ENCODE peak calls at places on chromosomes 5 and 9, in ten cellular contexts. D is tibial artery; W is neural crest cell; Q is HepG2; H is lower lobe of right lung; P is skeletal muscle cell; Z is NCI-H526 treated with DMSO at 0.1 percent for 48 hours; L is CD8-positive, alpha-beta T cell; U is H7; R is GM04504. F is an unnamed sample.

GRCh38 chr9:95004452-95005275 is 278.2 kb downstream of the AOPEP start:
- DNase-seq in Q (peak), U (peak), H (peak), W (no peak), L (peak), R (no peak), P (no peak), Z (peak), D (no peak), F (peak)

GRCh38 chr5:124948062-124948753 is 201.8 kb upstream of the ZNF608 start:
- DNase-seq in P (no peak), U (no peak), W (no peak), Q (no peak), H (no peak), Z (no peak), L (no peak), R (no peak), D (no peak), F (no peak)

GRCh38 chr5:144104086-144104485 is 66.4 kb downstream of the YIPF5 start:
- DNase-seq in U (no peak), R (no peak), P (no peak), Q (no peak), L (no peak), D (no peak), W (no peak), H (no peak), Z (no peak), F (no peak)

GRCh38 chr9:108963459-108964143 is 29.4 kb downstream of the ABITRAM start:
- DNase-seq in W (no peak), D (no peak), L (no peak), R (no peak), Z (no peak), H (no peak), Q (no peak), U (no peak), P (no peak), F (no peak)

GRCh38 chr5:163696270-163696887 is 191.0 kb downstream of the MAT2B start:
- DNase-seq in L (no peak), U (peak), D (no peak), W (peak), H (no peak), R (peak), Q (peak), P (peak), Z (peak), F (peak)

GRCh38 chr5:128905225-128906110 is 59.8 kb upstream of the SLC27A6 start:
- DNase-seq in Z (peak), R (peak), D (no peak), H (no peak), Q (peak), P (peak), L (no peak), U (peak), W (peak), F (peak)

GRCh38 chr5:172156541-172156994 is 31.5 kb downstream of the STK10 start:
- DNase-seq in D (no peak), P (no peak), L (no peak), Z (no peak), W (no peak), R (no peak), U (no peak), Q (peak), H (no peak), F (no peak)

GRCh38 chr5:75612211-75612579 is 942 bp downstream of the ANKDD1B start:
- DNase-seq in Z (no peak), U (peak), R (no peak), Q (no peak), H (no peak), P (no peak), W (no peak), D (no peak), L (no peak), F (no peak)

GRCh38 chr9:116149844-116150243 is 3.7 kb upstream of the PAPPA start:
- DNase-seq in H (no peak), Z (peak), L (no peak), Q (no peak), P (no peak), D (no peak), R (no peak), U (peak), W (peak), F (peak)

GRCh38 chr9:7967851-7968250 is 168.3 kb upstream of the DMAC1 start:
- DNase-seq in Q (no peak), R (no peak), H (no peak), Z (no peak), D (no peak), L (no peak), W (no peak), P (no peak), U (no peak), F (no peak)

GRCh38 chr9:4508246-4508906 is 18.1 kb downstream of the SLC1A1 start:
- DNase-seq in H (no peak), R (peak), D (no peak), W (no peak), L (no peak), Z (no peak), Q (no peak), U (no peak), P (no peak), F (no peak)

GRCh38 chr9:3852545-3852944 is 326.7 kb upstream of the RFX3 start:
- DNase-seq in P (no peak), H (no peak), U (no peak), L (no peak), Z (no peak), W (no peak), D (no peak), Q (no peak), R (no peak), F (no peak)

GRCh38 chr5:138918680-138919079 is 43.5 kb upstream of the LRRTM2 start:
- DNase-seq in Z (no peak), Q (no peak), P (no peak), R (no peak), H (no peak), L (no peak), W (no peak), D (no peak), U (no peak), F (peak)

GRCh38 chr9:125847735-125848134 is 100.6 kb downstream of the PBX3 start:
- DNase-seq in R (no peak), H (no peak), Q (no peak), Z (no peak), P (no peak), U (no peak), D (no peak), L (no peak), W (no peak), F (no peak)

GRCh38 chr9:32955655-32956478 is 45.6 kb downstream of the APTX start:
- DNase-seq in H (no peak), Q (no peak), D (no peak), P (no peak), U (peak), R (no peak), W (no peak), L (no peak), Z (no peak), F (no peak)

GRCh38 chr5:23419115-23419514 is 88.3 kb upstream of the PRDM9 start:
- DNase-seq in U (peak), Q (no peak), P (no peak), W (no peak), Z (no peak), L (no peak), H (no peak), D (no peak), R (no peak), F (no peak)

GRCh38 chr5:136781464-136781863 is 416.1 kb upstream of the TRPC7 start:
- DNase-seq in D (no peak), H (no peak), P (peak), R (no peak), Q (no peak), W (no peak), U (no peak), Z (no peak), L (no peak), F (no peak)

GRCh38 chr9:78383130-78383529 is 86.2 kb downstream of the PSAT1 start:
- DNase-seq in Z (no peak), P (no peak), Q (no peak), W (no peak), L (no peak), D (no peak), H (no peak), R (no peak), U (no peak), F (peak)

GRCh38 chr5:124111886-124112285 is 599.9 kb downstream of the CSNK1G3 start:
- DNase-seq in P (peak), W (no peak), U (no peak), R (no peak), D (no peak), L (no peak), H (no peak), Q (no peak), Z (no peak), F (no peak)

GRCh38 chr5:147348046-147348445 is 113.2 kb downstream of the STK32A start:
- DNase-seq in L (no peak), U (no peak), Z (no peak), W (no peak), H (no peak), R (no peak), D (no peak), P (peak), Q (no peak), F (no peak)

GRCh38 chr9:130215341-130216119 is 43.3 kb downstream of the NCS1 start:
- DNase-seq in Q (no peak), D (no peak), P (no peak), L (no peak), H (no peak), R (no peak), U (no peak), Z (no peak), W (no peak), F (no peak)